ENCODE peak calls at places on chromosomes 13 and 19, in seven cellular contexts. S, E, Y, K, X, O and D are unnamed samples.

GRCh38 chr13:26589754-26590153 is 32.3 kb downstream of the WASF3 start:
- DNase-seq in O (no peak), E (no peak), Y (no peak), X (no peak), K (no peak), S (no peak), D (no peak)

GRCh38 chr13:81738364-81738763 is 1397.4 kb upstream of the SPRY2 start:
- DNase-seq in X (no peak), K (no peak), S (no peak), Y (no peak), O (no peak), E (no peak), D (no peak)

GRCh38 chr19:6800991-6801396 is 28.5 kb downstream of the VAV1 start:
- DNase-seq in K (no peak), S (no peak), E (no peak), X (no peak), O (no peak), Y (no peak), D (peak)

GRCh38 chr19:29854033-29854432 is 42.2 kb downstream of the CCNE1 start:
- DNase-seq in Y (no peak), K (no peak), X (no peak), S (no peak), E (no peak), O (no peak), D (no peak)

GRCh38 chr13:73138276-73138950 is 79.6 kb downstream of the KLF5 start:
- DNase-seq in Y (no peak), E (no peak), S (no peak), X (no peak), O (no peak), K (no peak), D (no peak)

GRCh38 chr19:49110567-49110966 is 3.6 kb upstream of the LIN7B start:
- DNase-seq in O (no peak), E (no peak), S (no peak), K (no peak), X (no peak), Y (no peak), D (no peak)

GRCh38 chr19:32178401-32178800 is 167.0 kb upstream of the ZNF507 start:
- DNase-seq in Y (no peak), S (no peak), O (no peak), K (no peak), X (no peak), E (no peak), D (no peak)

GRCh38 chr13:45361596-45362206 is 20.7 kb upstream of the TPT1 start:
- DNase-seq in E (no peak), S (no peak), X (no peak), O (no peak), K (no peak), Y (no peak), D (no peak)

GRCh38 chr19:44061038-44061437 is 9.2 kb downstream of the ZNF223 start:
- DNase-seq in E (no peak), S (no peak), Y (no peak), X (no peak), K (no peak), O (no peak), D (no peak)

GRCh38 chr13:100106005-100106404 is 17.1 kb downstream of the PCCA start:
- DNase-seq in Y (no peak), O (no peak), X (no peak), S (no peak), K (no peak), E (no peak), D (no peak)

GRCh38 chr19:51091126-51091525 is 8.4 kb upstream of the KLK14 start:
- DNase-seq in O (no peak), S (no peak), E (no peak), Y (no peak), X (no peak), K (no peak), D (no peak)

GRCh38 chr19:16931306-16931705 is 42.5 kb downstream of the F2RL3 start:
- DNase-seq in Y (no peak), S (no peak), O (no peak), X (no peak), E (no peak), K (no peak), D (no peak)

GRCh38 chr19:1549332-1549945 is 18.7 kb downstream of the MEX3D start:
- DNase-seq in Y (no peak), K (no peak), E (no peak), O (no peak), S (no peak), X (no peak), D (no peak)

GRCh38 chr13:28611654-28612131 is 47.2 kb upstream of the POMP start:
- DNase-seq in O (peak), Y (no peak), X (peak), E (no peak), K (no peak), S (peak), D (peak)

GRCh38 chr13:30038884-30039283 is 188.5 kb upstream of the UBL3 start:
- DNase-seq in S (no peak), K (no peak), Y (no peak), E (no peak), O (peak), X (no peak), D (no peak)

GRCh38 chr19:21694171-21694906 is 73.0 kb downstream of the ZNF100 start:
- DNase-seq in O (no peak), K (no peak), Y (no peak), E (no peak), X (no peak), S (no peak), D (no peak)

GRCh38 chr19:42311612-42312160 is 1.4 kb upstream of the TMEM145 start:
- DNase-seq in O (no peak), E (no peak), X (no peak), K (no peak), S (peak), Y (no peak), D (no peak)

GRCh38 chr13:66887088-66887487 is 343.0 kb downstream of the PCDH9 start:
- DNase-seq in Y (no peak), E (no peak), O (no peak), K (no peak), X (no peak), S (no peak), D (no peak)

GRCh38 chr19:46787331-46788100 is 878 bp downstream of the SLC1A5 start:
- DNase-seq in Y (no peak), E (peak), K (peak), O (peak), X (peak), S (peak), D (peak)

GRCh38 chr19:679418-680286 is 3.5 kb downstream of the FSTL3 start:
- DNase-seq in X (peak), E (no peak), Y (no peak), S (peak), O (peak), K (no peak), D (peak)

GRCh38 chr13:99269627-99270252 is 11.6 kb upstream of the GPR18 start:
- DNase-seq in X (no peak), O (peak), S (peak), K (peak), Y (no peak), E (no peak), D (peak)

GRCh38 chr19:604355-604754 is 14.7 kb downstream of the HCN2 start:
- DNase-seq in E (no peak), X (peak), S (no peak), O (no peak), Y (no peak), K (no peak), D (peak)

GRCh38 chr13:113046883-113047244 is 58.7 kb upstream of the F7 start:
- DNase-seq in X (no peak), S (no peak), Y (no peak), E (no peak), K (no peak), O (no peak), D (no peak)

GRCh38 chr19:48509467-48510194 is 2.0 kb downstream of the LMTK3 start:
- DNase-seq in S (no peak), O (peak), Y (no peak), K (no peak), X (no peak), E (no peak), D (no peak)